ENCODE peak calls at places on chromosomes 16 and 17, in four cellular contexts. H is T-helper 1 cell; X is stimulated activated CD4-positive, alpha-beta T cell treated with anti-CD3 and anti-CD28 coated beads, Interleukin-4, amount 100 ng/mL, for 48 hours; E is transverse colon. Q is an unnamed sample.

GRCh38 chr17:46732754-46733398 is 85.6 kb downstream of the WNT3 start:
- DNase-seq in H (no peak), X (no peak), E (no peak), Q (no peak)

GRCh38 chr17:27572665-27573064 is 58.3 kb upstream of the LGALS9 start:
- DNase-seq in H (no peak), X (peak), E (no peak), Q (no peak)

GRCh38 chr16:69621225-69621624 is 55.5 kb downstream of the NFAT5 start:
- DNase-seq in H (no peak), X (no peak), E (no peak), Q (no peak)

GRCh38 chr16:57134982-57135381 is 42.6 kb downstream of the CPNE2 start:
- DNase-seq in H (no peak), X (no peak), E (peak), Q (no peak)

GRCh38 chr17:79620207-79621038 is 9.6 kb upstream of the RBFOX3 start:
- DNase-seq in H (no peak), X (no peak), E (peak), Q (no peak)

GRCh38 chr17:74981979-74982662 is 5.3 kb upstream of the CDR2L start:
- DNase-seq in H (peak), X (peak), E (peak), Q (peak)

GRCh38 chr17:83144421-83145357 is 65.3 kb downstream of the METRNL start:
- DNase-seq in H (no peak), X (no peak), E (no peak), Q (peak)

GRCh38 chr17:44170499-44171201 is at the start of gene ASB16:
- DNase-seq in H (no peak), X (no peak), E (no peak), Q (no peak)

GRCh38 chr17:32913593-32913992 is 14.4 kb upstream of the TMEM98 start:
- DNase-seq in H (no peak), X (no peak), E (no peak), Q (no peak)

GRCh38 chr16:50711040-50711439 is 17.6 kb downstream of the NOD2 start:
- DNase-seq in H (no peak), X (no peak), E (no peak), Q (no peak)

GRCh38 chr16:86077243-86077940 is 178.4 kb downstream of the IRF8 start:
- DNase-seq in H (no peak), X (no peak), E (no peak), Q (no peak)

GRCh38 chr17:37642706-37643105 is 540 bp downstream of the DDX52 start:
- DNase-seq in H (no peak), X (no peak), E (no peak), Q (peak)

GRCh38 chr17:38844261-38844757 is 9.2 kb downstream of the RPL23 start:
- DNase-seq in H (no peak), X (no peak), E (peak), Q (no peak)

GRCh38 chr17:1362964-1363363 is 37.1 kb downstream of the YWHAE start:
- DNase-seq in H (no peak), X (no peak), E (peak), Q (no peak)

GRCh38 chr17:42675348-42675983 is 1.3 kb downstream of the PLEKHH3 start:
- DNase-seq in H (no peak), X (no peak), E (peak), Q (peak)

GRCh38 chr17:65176646-65177409 is 39.7 kb downstream of the RGS9 start:
- DNase-seq in H (no peak), X (no peak), E (no peak), Q (no peak)

GRCh38 chr17:39270923-39271322 is 45.2 kb upstream of the STAC2 start:
- DNase-seq in H (no peak), X (no peak), E (no peak), Q (peak)

GRCh38 chr17:59796138-59796537 is 88.7 kb downstream of the VMP1 start:
- DNase-seq in H (no peak), X (no peak), E (no peak), Q (no peak)

Q was measured in cardiac muscle cell.